ENCODE peak calls at places on chromosomes 5 and 9, in five cellular contexts. O is fibroblast of lung; U is aorta; C is ovary; I is CD4-positive, alpha-beta T cell. Y is an unnamed sample.

GRCh38 chr9:126623667-126624452 is 10.1 kb downstream of the LMX1B start:
- DNase-seq in I (no peak), C (no peak), O (no peak), U (no peak), Y (no peak)

GRCh38 chr9:119795395-119795794 is 426.2 kb upstream of the BRINP1 start:
- DNase-seq in C (no peak), O (no peak), U (no peak), I (no peak), Y (no peak)

GRCh38 chr5:74186351-74187315 is 453.9 kb downstream of the ENC1 start:
- DNase-seq in O (peak), C (no peak), I (no peak), U (no peak), Y (no peak)

GRCh38 chr5:177604656-177605055 is 4.7 kb downstream of the B4GALT7 start:
- DNase-seq in I (no peak), U (no peak), O (no peak), C (no peak), Y (no peak)

GRCh38 chr5:176619203-176619568 is 9.2 kb upstream of the GPRIN1 start:
- DNase-seq in I (peak), U (peak), C (no peak), O (peak), Y (peak)

GRCh38 chr9:21367957-21368356 is at the start of gene IFNA13:
- DNase-seq in C (no peak), I (no peak), O (no peak), U (no peak), Y (no peak)

GRCh38 chr5:161342886-161343285 is 203.6 kb downstream of the GABRB2 start:
- DNase-seq in C (no peak), I (no peak), U (no peak), O (no peak), Y (no peak)

GRCh38 chr5:33148076-33148501 is 292.7 kb upstream of the TARS1 start:
- DNase-seq in I (no peak), U (no peak), C (peak), O (peak), Y (no peak)

GRCh38 chr5:133063965-133064364 is 12.2 kb downstream of the HSPA4 start:
- DNase-seq in U (no peak), I (no peak), O (peak), C (no peak), Y (no peak)

GRCh38 chr9:91120200-91120599 is 241.5 kb downstream of the AUH start:
- DNase-seq in O (no peak), I (no peak), C (no peak), U (no peak), Y (no peak)

GRCh38 chr9:22105005-22105722 is 96.1 kb upstream of the CDKN2B start:
- DNase-seq in U (no peak), I (no peak), C (no peak), O (no peak), Y (no peak)

GRCh38 chr9:21455320-21455719 is 15.1 kb downstream of the IFNA1 start:
- DNase-seq in C (no peak), U (no peak), O (no peak), I (no peak), Y (no peak)

GRCh38 chr9:69207503-69207902 is 33.4 kb downstream of the TJP2 start:
- DNase-seq in C (no peak), O (no peak), U (no peak), I (no peak), Y (no peak)

GRCh38 chr5:124742983-124743533 is 3.4 kb downstream of the ZNF608 start:
- DNase-seq in C (peak), U (no peak), I (no peak), O (peak), Y (no peak)

GRCh38 chr9:13755551-13755950 is 476.1 kb upstream of the MPDZ start:
- DNase-seq in O (peak), C (no peak), U (no peak), I (no peak), Y (no peak)

GRCh38 chr9:136990233-136990911 is 1.9 kb upstream of the PAXX start:
- DNase-seq in U (no peak), O (no peak), I (no peak), C (no peak), Y (no peak)

GRCh38 chr9:69637801-69638200 is 34.4 kb downstream of the APBA1 start:
- DNase-seq in C (no peak), O (peak), U (no peak), I (no peak), Y (no peak)

GRCh38 chr9:37914701-37915358 is 10.9 kb upstream of the SLC25A51 start:
- DNase-seq in C (no peak), I (no peak), U (no peak), O (no peak), Y (no peak)

GRCh38 chr9:89530721-89531120 is 32.8 kb upstream of the SEMA4D start:
- DNase-seq in I (no peak), O (no peak), U (no peak), C (no peak), Y (no peak)